ENCODE peak calls at places on chromosomes 1 and 21, in eight cellular contexts. One of them, this sample, is unnamed.

GRCh38 chr21:42757422-42757821 is 104.0 kb downstream of the PDE9A start:
- DNase-seq in pancreas: no peak
- DNase-seq in tibial artery: no peak
- DNase-seq in GM23338: no peak
- DNase-seq in GM20000: no peak
- DNase-seq in neural progenitor cell: no peak
- DNase-seq in endothelial cell: no peak
- DNase-seq in ascending aorta: no peak
- DNase-seq in this sample: no peak

GRCh38 chr21:24224411-24224810 is 1382.9 kb downstream of the MRPL39 start:
- DNase-seq in tibial artery: no peak
- DNase-seq in endothelial cell: no peak
- DNase-seq in neural progenitor cell: no peak
- DNase-seq in GM20000: no peak
- DNase-seq in ascending aorta: no peak
- DNase-seq in GM23338: no peak
- DNase-seq in pancreas: no peak
- DNase-seq in this sample: no peak

GRCh38 chr1:178168535-178168934 is 74.6 kb downstream of the RASAL2 start:
- DNase-seq in tibial artery: no peak
- DNase-seq in pancreas: no peak
- DNase-seq in neural progenitor cell: no peak
- DNase-seq in ascending aorta: no peak
- DNase-seq in GM23338: no peak
- DNase-seq in GM20000: no peak
- DNase-seq in endothelial cell: no peak
- DNase-seq in this sample: no peak

GRCh38 chr1:188669715-188670114 is 1807.9 kb downstream of the BRINP3 start:
- DNase-seq in endothelial cell: no peak
- DNase-seq in ascending aorta: no peak
- DNase-seq in pancreas: no peak
- DNase-seq in neural progenitor cell: no peak
- DNase-seq in GM20000: no peak
- DNase-seq in tibial artery: no peak
- DNase-seq in GM23338: no peak
- DNase-seq in this sample: no peak

GRCh38 chr1:224333309-224333926 is 3.4 kb upstream of the NVL start:
- DNase-seq in ascending aorta: no peak
- DNase-seq in pancreas: no peak
- DNase-seq in endothelial cell: peak; percentile 25
- DNase-seq in tibial artery: no peak
- DNase-seq in neural progenitor cell: peak; percentile 66
- DNase-seq in GM20000: peak; percentile 56
- DNase-seq in GM23338: peak; percentile 81
- DNase-seq in this sample: peak; percentile 55

GRCh38 chr1:149849947-149850360 is 49.4 kb upstream of the BOLA1 start:
- DNase-seq in endothelial cell: peak; percentile 2
- DNase-seq in GM20000: no peak
- DNase-seq in pancreas: peak; percentile 11
- DNase-seq in GM23338: peak; percentile 5
- DNase-seq in ascending aorta: no peak
- DNase-seq in tibial artery: no peak
- DNase-seq in neural progenitor cell: peak; percentile 24
- DNase-seq in this sample: no peak

GRCh38 chr1:170461762-170462384 is 70.1 kb upstream of the GORAB start:
- DNase-seq in tibial artery: no peak
- DNase-seq in pancreas: no peak
- DNase-seq in endothelial cell: no peak
- DNase-seq in neural progenitor cell: no peak
- DNase-seq in ascending aorta: no peak
- DNase-seq in GM23338: no peak
- DNase-seq in GM20000: no peak
- DNase-seq in this sample: no peak

GRCh38 chr1:83742446-83742845 is 256.5 kb downstream of the TTLL7 start:
- DNase-seq in ascending aorta: no peak
- DNase-seq in GM23338: no peak
- DNase-seq in pancreas: no peak
- DNase-seq in GM20000: no peak
- DNase-seq in endothelial cell: no peak
- DNase-seq in neural progenitor cell: no peak
- DNase-seq in tibial artery: no peak
- DNase-seq in this sample: no peak

GRCh38 chr1:209659909-209660308 is 7.7 kb upstream of the LAMB3 start:
- DNase-seq in ascending aorta: no peak
- DNase-seq in pancreas: no peak
- DNase-seq in tibial artery: no peak
- DNase-seq in GM20000: peak; percentile 51
- DNase-seq in neural progenitor cell: peak; percentile 27
- DNase-seq in GM23338: no peak
- DNase-seq in endothelial cell: no peak
- DNase-seq in this sample: peak; percentile 55

GRCh38 chr21:42844411-42845113 is 34.8 kb downstream of the WDR4 start:
- DNase-seq in GM20000: no peak
- DNase-seq in endothelial cell: no peak
- DNase-seq in pancreas: peak; percentile 51
- DNase-seq in ascending aorta: no peak
- DNase-seq in neural progenitor cell: no peak
- DNase-seq in tibial artery: peak; percentile 30
- DNase-seq in GM23338: no peak
- DNase-seq in this sample: no peak

GRCh38 chr1:25922064-25922632 is 15.9 kb upstream of the STMN1 start:
- DNase-seq in GM20000: no peak
- DNase-seq in GM23338: peak; percentile 84
- DNase-seq in neural progenitor cell: no peak
- DNase-seq in pancreas: no peak
- DNase-seq in endothelial cell: no peak
- DNase-seq in ascending aorta: no peak
- DNase-seq in tibial artery: no peak
- DNase-seq in this sample: no peak

GRCh38 chr1:228118040-228118439 is 8.9 kb upstream of the MRPL55 start:
- DNase-seq in pancreas: no peak
- DNase-seq in ascending aorta: no peak
- DNase-seq in neural progenitor cell: peak; percentile 39
- DNase-seq in GM20000: no peak
- DNase-seq in endothelial cell: no peak
- DNase-seq in GM23338: peak; percentile 65
- DNase-seq in tibial artery: no peak
- DNase-seq in this sample: no peak

GRCh38 chr1:209326876-209327275 is 256.6 kb upstream of the CAMK1G start:
- DNase-seq in ascending aorta: no peak
- DNase-seq in pancreas: no peak
- DNase-seq in GM20000: no peak
- DNase-seq in endothelial cell: no peak
- DNase-seq in GM23338: no peak
- DNase-seq in neural progenitor cell: no peak
- DNase-seq in tibial artery: no peak
- DNase-seq in this sample: no peak

GRCh38 chr1:171221665-171222591 is 26.4 kb upstream of the FMO1 start:
- DNase-seq in tibial artery: no peak
- DNase-seq in endothelial cell: no peak
- DNase-seq in neural progenitor cell: no peak
- DNase-seq in ascending aorta: no peak
- DNase-seq in GM20000: no peak
- DNase-seq in GM23338: no peak
- DNase-seq in pancreas: no peak
- DNase-seq in this sample: no peak

GRCh38 chr21:45818276-45818903 is 163.2 kb upstream of the COL6A1 start:
- DNase-seq in neural progenitor cell: no peak
- DNase-seq in GM20000: no peak
- DNase-seq in ascending aorta: no peak
- DNase-seq in pancreas: no peak
- DNase-seq in tibial artery: no peak
- DNase-seq in GM23338: no peak
- DNase-seq in endothelial cell: no peak
- DNase-seq in this sample: no peak

GRCh38 chr1:41370756-41371420 is 9.7 kb downstream of the FOXO6 start:
- DNase-seq in tibial artery: no peak
- DNase-seq in endothelial cell: no peak
- DNase-seq in ascending aorta: no peak
- DNase-seq in pancreas: no peak
- DNase-seq in GM20000: no peak
- DNase-seq in GM23338: no peak
- DNase-seq in neural progenitor cell: no peak
- DNase-seq in this sample: no peak

GRCh38 chr1:234265861-234266260 is 107.4 kb upstream of the COA6 start:
- DNase-seq in pancreas: no peak
- DNase-seq in tibial artery: no peak
- DNase-seq in neural progenitor cell: no peak
- DNase-seq in GM20000: peak; percentile 17
- DNase-seq in endothelial cell: no peak
- DNase-seq in ascending aorta: no peak
- DNase-seq in GM23338: no peak
- DNase-seq in this sample: no peak
- TF ChIP-seq CTCF in pancreas: no peak
- TF ChIP-seq CTCF in tibial artery: no peak
- TF ChIP-seq CTCF in neural progenitor cell: no peak
- TF ChIP-seq CTCF in GM20000: no peak
- TF ChIP-seq CTCF in endothelial cell: no peak
- TF ChIP-seq CTCF in ascending aorta: no peak
- TF ChIP-seq CTCF in GM23338: no peak
- TF ChIP-seq CTCF in this sample: no peak

GRCh38 chr1:51566260-51566659 is 47.2 kb upstream of the EPS15 start:
- DNase-seq in neural progenitor cell: no peak
- DNase-seq in GM20000: no peak
- DNase-seq in ascending aorta: no peak
- DNase-seq in tibial artery: no peak
- DNase-seq in GM23338: no peak
- DNase-seq in endothelial cell: no peak
- DNase-seq in pancreas: no peak
- DNase-seq in this sample: no peak
- TF ChIP-seq CTCF in neural progenitor cell: no peak
- TF ChIP-seq CTCF in GM20000: no peak
- TF ChIP-seq CTCF in ascending aorta: no peak
- TF ChIP-seq CTCF in tibial artery: no peak
- TF ChIP-seq CTCF in GM23338: peak; percentile 9
- TF ChIP-seq CTCF in endothelial cell: no peak
- TF ChIP-seq CTCF in pancreas: no peak
- TF ChIP-seq CTCF in this sample: no peak

GRCh38 chr1:213281610-213282316 is 230.7 kb downstream of the RPS6KC1 start:
- DNase-seq in pancreas: no peak
- DNase-seq in endothelial cell: no peak
- DNase-seq in GM23338: peak; percentile 41
- DNase-seq in tibial artery: no peak
- DNase-seq in neural progenitor cell: peak; percentile 71
- DNase-seq in ascending aorta: no peak
- DNase-seq in GM20000: no peak
- DNase-seq in this sample: no peak

GRCh38 chr1:213287987-213288386 is 236.9 kb downstream of the RPS6KC1 start:
- DNase-seq in ascending aorta: no peak
- DNase-seq in GM23338: no peak
- DNase-seq in GM20000: no peak
- DNase-seq in tibial artery: no peak
- DNase-seq in endothelial cell: no peak
- DNase-seq in neural progenitor cell: no peak
- DNase-seq in pancreas: no peak
- DNase-seq in this sample: no peak

GRCh38 chr1:213284626-213285025 is 233.6 kb downstream of the RPS6KC1 start:
- DNase-seq in tibial artery: no peak
- DNase-seq in GM20000: no peak
- DNase-seq in GM23338: no peak
- DNase-seq in endothelial cell: no peak
- DNase-seq in pancreas: no peak
- DNase-seq in neural progenitor cell: no peak
- DNase-seq in ascending aorta: no peak
- DNase-seq in this sample: no peak

GRCh38 chr1:213286235-213286634 is 235.2 kb downstream of the RPS6KC1 start:
- DNase-seq in GM20000: no peak
- DNase-seq in tibial artery: no peak
- DNase-seq in endothelial cell: no peak
- DNase-seq in GM23338: no peak
- DNase-seq in neural progenitor cell: no peak
- DNase-seq in ascending aorta: no peak
- DNase-seq in pancreas: no peak
- DNase-seq in this sample: no peak
- TF ChIP-seq CTCF in GM20000: no peak
- TF ChIP-seq CTCF in tibial artery: no peak
- TF ChIP-seq CTCF in endothelial cell: peak; percentile 41
- TF ChIP-seq CTCF in GM23338: peak; percentile 54
- TF ChIP-seq CTCF in neural progenitor cell: peak; percentile 36
- TF ChIP-seq CTCF in ascending aorta: no peak
- TF ChIP-seq CTCF in pancreas: no peak
- TF ChIP-seq CTCF in this sample: no peak

GRCh38 chr1:14804626-14805025 is 206.1 kb downstream of the KAZN start:
- DNase-seq in neural progenitor cell: peak; percentile 51
- DNase-seq in GM20000: no peak
- DNase-seq in endothelial cell: peak; percentile 36
- DNase-seq in pancreas: no peak
- DNase-seq in ascending aorta: no peak
- DNase-seq in tibial artery: no peak
- DNase-seq in GM23338: peak; percentile 69
- DNase-seq in this sample: no peak
- TF ChIP-seq CTCF in neural progenitor cell: peak; percentile 47
- TF ChIP-seq CTCF in GM20000: no peak
- TF ChIP-seq CTCF in endothelial cell: peak; percentile 42
- TF ChIP-seq CTCF in pancreas: no peak
- TF ChIP-seq CTCF in ascending aorta: no peak
- TF ChIP-seq CTCF in tibial artery: no peak
- TF ChIP-seq CTCF in GM23338: peak; percentile 74
- TF ChIP-seq CTCF in this sample: no peak

GRCh38 chr1:22231995-22232690 is 89.2 kb upstream of the WNT4 start:
- DNase-seq in GM23338: no peak
- DNase-seq in tibial artery: no peak
- DNase-seq in ascending aorta: no peak
- DNase-seq in pancreas: no peak
- DNase-seq in GM20000: no peak
- DNase-seq in neural progenitor cell: no peak
- DNase-seq in endothelial cell: no peak
- DNase-seq in this sample: no peak
- TF ChIP-seq CTCF in GM23338: no peak
- TF ChIP-seq CTCF in tibial artery: no peak
- TF ChIP-seq CTCF in ascending aorta: no peak
- TF ChIP-seq CTCF in pancreas: no peak
- TF ChIP-seq CTCF in GM20000: no peak
- TF ChIP-seq CTCF in neural progenitor cell: no peak
- TF ChIP-seq CTCF in endothelial cell: no peak
- TF ChIP-seq CTCF in this sample: no peak

GRCh38 chr1:13823936-13824335 is 123.9 kb downstream of the PRDM2 start:
- DNase-seq in neural progenitor cell: no peak
- DNase-seq in pancreas: no peak
- DNase-seq in tibial artery: no peak
- DNase-seq in GM20000: no peak
- DNase-seq in ascending aorta: no peak
- DNase-seq in endothelial cell: no peak
- DNase-seq in GM23338: no peak
- DNase-seq in this sample: peak; percentile 6

GRCh38 chr1:13823126-13823880 is 123.3 kb downstream of the PRDM2 start:
- DNase-seq in endothelial cell: no peak
- DNase-seq in GM20000: no peak
- DNase-seq in pancreas: no peak
- DNase-seq in tibial artery: no peak
- DNase-seq in GM23338: no peak
- DNase-seq in ascending aorta: no peak
- DNase-seq in neural progenitor cell: no peak
- DNase-seq in this sample: peak; percentile 6

GRCh38 chr1:13826591-13826990 is 126.6 kb downstream of the PRDM2 start:
- DNase-seq in tibial artery: no peak
- DNase-seq in endothelial cell: no peak
- DNase-seq in GM23338: no peak
- DNase-seq in GM20000: no peak
- DNase-seq in pancreas: no peak
- DNase-seq in neural progenitor cell: no peak
- DNase-seq in ascending aorta: no peak
- DNase-seq in this sample: peak; percentile 3

GRCh38 chr1:13824626-13825025 is 124.6 kb downstream of the PRDM2 start:
- DNase-seq in ascending aorta: no peak
- DNase-seq in tibial artery: no peak
- DNase-seq in endothelial cell: no peak
- DNase-seq in neural progenitor cell: no peak
- DNase-seq in pancreas: no peak
- DNase-seq in GM20000: no peak
- DNase-seq in GM23338: no peak
- DNase-seq in this sample: peak; percentile 5

GRCh38 chr1:13825033-13825432 is 125.0 kb downstream of the PRDM2 start:
- DNase-seq in ascending aorta: no peak
- DNase-seq in pancreas: no peak
- DNase-seq in GM20000: no peak
- DNase-seq in tibial artery: no peak
- DNase-seq in GM23338: no peak
- DNase-seq in neural progenitor cell: no peak
- DNase-seq in endothelial cell: no peak
- DNase-seq in this sample: peak; percentile 25
- TF ChIP-seq CTCF in ascending aorta: no peak
- TF ChIP-seq CTCF in pancreas: no peak
- TF ChIP-seq CTCF in GM20000: no peak
- TF ChIP-seq CTCF in tibial artery: no peak
- TF ChIP-seq CTCF in GM23338: no peak
- TF ChIP-seq CTCF in neural progenitor cell: no peak
- TF ChIP-seq CTCF in endothelial cell: no peak
- TF ChIP-seq CTCF in this sample: peak; percentile 6

This sample was measured in GM13976.